ENCODE peak calls at places on chromosomes 2 and 18, in seven cellular contexts. A is stimulated activated CD8-positive, alpha-beta memory T cell treated with anti-CD3 and anti-CD28 coated beads, Interleukin-15, amount 100 ng/mL, for 24 hours; J is EL; K is GM13977; M is kidney tubule cell; N is activated CD8-positive, alpha-beta memory T cell treated with anti-CD3 and anti-CD28 coated beads, Interleukin-2, amount 10 ng/mL, durations not matched to agents 7 days and 5 days; H is CMK. Q is an unnamed sample.

GRCh38 chr2:48274040-48274439 is 255.9 kb upstream of the STON1 start:
- DNase-seq in N (no peak), A (no peak), K (no peak), M (no peak), J (no peak), H (no peak), Q (no peak)

GRCh38 chr2:149767516-149767974 is 180.0 kb upstream of the MMADHC start:
- DNase-seq in A (no peak), N (no peak), K (no peak), H (no peak), M (peak; percentile 72), J (peak; percentile 64), Q (no peak)

GRCh38 chr2:147311058-147311429 is 533.8 kb upstream of the ACVR2A start:
- DNase-seq in K (no peak), A (no peak), J (no peak), H (no peak), N (no peak), M (no peak), Q (no peak)

GRCh38 chr2:68855550-68855949 is 15.6 kb downstream of the BMP10 start:
- DNase-seq in N (no peak), H (no peak), M (no peak), A (no peak), K (no peak), J (no peak), Q (no peak)

GRCh38 chr2:80545420-80546192 is 241.1 kb upstream of the LRRTM1 start:
- DNase-seq in H (no peak), M (no peak), K (no peak), N (no peak), J (no peak), A (no peak), Q (no peak)

GRCh38 chr2:148813603-148814065 is 61.4 kb upstream of the KIF5C start:
- DNase-seq in A (peak; percentile 29), N (peak; percentile 96), J (no peak), K (peak; percentile 78), M (no peak), H (no peak), Q (no peak)

GRCh38 chr2:197171582-197171981 is 139.0 kb downstream of the ANKRD44 start:
- DNase-seq in N (no peak), J (no peak), K (no peak), A (no peak), M (no peak), H (no peak), Q (no peak)

GRCh38 chr2:205563646-205564045 is 118.7 kb upstream of the NRP2 start:
- DNase-seq in N (no peak), A (no peak), M (peak; percentile 29), K (no peak), H (no peak), J (no peak), Q (no peak)

GRCh38 chr2:11160731-11161455 is 5.6 kb downstream of the SLC66A3 start:
- DNase-seq in H (no peak), J (no peak), A (no peak), N (no peak), K (peak; percentile 79), M (no peak), Q (peak; percentile 53)

GRCh38 chr2:141260895-141261294 is 869.9 kb downstream of the LRP1B start:
- DNase-seq in A (no peak), K (no peak), H (no peak), J (no peak), N (no peak), M (no peak), Q (no peak)

GRCh38 chr2:28683100-28683706 is 68.4 kb upstream of the PPP1CB start:
- DNase-seq in M (peak; percentile 89), H (no peak), N (no peak), K (no peak), J (peak; percentile 79), A (no peak), Q (no peak)

GRCh38 chr18:33146009-33146408 is 294.5 kb downstream of the CCDC178 start:
- DNase-seq in K (no peak), J (no peak), M (no peak), N (no peak), H (no peak), A (no peak), Q (no peak)

GRCh38 chr2:176852667-176853066 is 359.9 kb upstream of the HNRNPA3 start:
- DNase-seq in J (no peak), K (no peak), N (peak; percentile 89), A (no peak), H (no peak), M (peak; percentile 9), Q (no peak)

GRCh38 chr2:46153996-46154753 is 143.0 kb upstream of the EPAS1 start:
- DNase-seq in N (no peak), A (no peak), H (no peak), K (no peak), M (no peak), J (no peak), Q (no peak)

GRCh38 chr2:174573621-174574081 is 24.0 kb downstream of the WIPF1 start:
- DNase-seq in H (no peak), A (no peak), J (no peak), N (no peak), M (no peak), K (no peak), Q (no peak)

GRCh38 chr2:111186123-111186715 is 65.5 kb downstream of the BCL2L11 start:
- DNase-seq in A (no peak), H (no peak), J (no peak), M (no peak), N (no peak), K (no peak), Q (no peak)

GRCh38 chr2:196899976-196900375 is 26.5 kb downstream of the PGAP1 start:
- DNase-seq in H (no peak), N (no peak), J (no peak), K (no peak), M (no peak), A (no peak), Q (no peak)

GRCh38 chr2:176643711-176644110 is 374.5 kb downstream of the MTX2 start:
- DNase-seq in A (no peak), K (no peak), H (peak; percentile 8), N (no peak), M (peak; percentile 44), J (peak; percentile 26), Q (no peak)

GRCh38 chr2:115733190-115733775 is 1290.8 kb downstream of the DPP10 start:
- DNase-seq in M (no peak), N (no peak), H (no peak), A (no peak), K (no peak), J (no peak), Q (no peak)

GRCh38 chr2:239331560-239331959 is 69.3 kb downstream of the HDAC4 start:
- DNase-seq in H (no peak), A (no peak), K (no peak), N (peak; percentile 12), M (no peak), J (no peak), Q (no peak)

GRCh38 chr2:181684454-181685149 is 4.3 kb upstream of the NEUROD1 start:
- DNase-seq in K (no peak), M (no peak), J (no peak), N (no peak), A (no peak), H (no peak), Q (no peak)

GRCh38 chr2:43305006-43305405 is 78.6 kb upstream of the ZFP36L2 start:
- DNase-seq in H (no peak), M (no peak), A (no peak), N (no peak), K (no peak), J (no peak), Q (no peak)

GRCh38 chr2:236166157-236166780 is 1.9 kb downstream of the GBX2 start:
- DNase-seq in M (no peak), K (no peak), J (no peak), H (no peak), N (no peak), A (no peak), Q (no peak)

GRCh38 chr2:242053921-242054320 is 184.4 kb downstream of the RTP5 start:
- DNase-seq in M (no peak), N (no peak), J (no peak), A (no peak), H (no peak), K (no peak), Q (no peak)

GRCh38 chr2:9763356-9764152 is 79.7 kb upstream of the TAF1B start:
- DNase-seq in J (no peak), M (peak; percentile 51), K (no peak), A (no peak), H (no peak), N (no peak), Q (no peak)

GRCh38 chr18:59383831-59384230 is 24.8 kb upstream of the LMAN1 start:
- DNase-seq in K (no peak), M (no peak), N (no peak), A (no peak), J (no peak), H (no peak), Q (no peak)

Q was measured in type B pancreatic cell.